ENCODE peak calls at places on chromosomes 3 and 15, in four cellular contexts. W, L, O and U are unnamed samples.

GRCh38 chr3:55584716-55585368 is 97.7 kb upstream of the WNT5A start:
- DNase-seq in W (no peak), L (no peak), O (no peak), U (no peak)

GRCh38 chr15:81284256-81285031 is 39.5 kb downstream of the STARD5 start:
- DNase-seq in W (no peak), L (no peak), O (no peak), U (no peak)

GRCh38 chr3:47057212-47057671 is 77.8 kb downstream of the NBEAL2 start:
- DNase-seq in W (peak; percentile 79), L (peak; percentile 60), O (no peak), U (no peak)

GRCh38 chr3:12394516-12395271 is 89.6 kb upstream of the TSEN2 start:
- DNase-seq in W (no peak), L (no peak), O (no peak), U (no peak)

GRCh38 chr3:50562866-50563265 is 4.7 kb downstream of the C3orf18 start:
- DNase-seq in W (no peak), L (no peak), O (no peak), U (no peak)

GRCh38 chr15:88618686-88619085 is 2.5 kb upstream of the AEN start:
- DNase-seq in W (no peak), L (no peak), O (no peak), U (no peak)

GRCh38 chr3:133997871-133998635 is 31.7 kb downstream of the SLCO2A1 start:
- DNase-seq in W (no peak), L (no peak), O (no peak), U (no peak)

GRCh38 chr3:76631251-76631650 is 408.6 kb upstream of the ROBO2 start:
- DNase-seq in W (no peak), L (no peak), O (no peak), U (no peak)

GRCh38 chr3:78165876-78166275 is 1126.0 kb downstream of the ROBO2 start:
- DNase-seq in W (no peak), L (no peak), O (no peak), U (no peak)

GRCh38 chr3:105367406-105368213 is 901 bp downstream of the ALCAM start:
- DNase-seq in W (peak; percentile 87), L (peak; percentile 55), O (peak; percentile 38), U (peak; percentile 32)

GRCh38 chr3:194482196-194482593 is 4.6 kb downstream of the ATP13A3 start:
- DNase-seq in W (no peak), L (no peak), O (no peak), U (no peak)

GRCh38 chr3:169077394-169077906 is 586.1 kb downstream of the MECOM start:
- DNase-seq in W (no peak), L (no peak), O (no peak), U (no peak)

GRCh38 chr3:32405155-32405554 is 13.5 kb downstream of the CMTM7 start:
- DNase-seq in W (no peak), L (no peak), O (no peak), U (no peak)

GRCh38 chr3:124101643-124102042 is 109.7 kb upstream of the ROPN1 start:
- DNase-seq in W (no peak), L (no peak), O (no peak), U (no peak)

GRCh38 chr3:53833650-53834049 is 12.6 kb downstream of the CHDH start:
- DNase-seq in W (no peak), L (no peak), O (no peak), U (no peak)

GRCh38 chr3:4828279-4829030 is 150.8 kb upstream of the BHLHE40 start:
- DNase-seq in W (no peak), L (no peak), O (peak; percentile 32), U (no peak)

GRCh38 chr3:98326494-98326893 is 27.2 kb upstream of the OR5K4 start:
- DNase-seq in W (no peak), L (no peak), O (no peak), U (no peak)

GRCh38 chr15:77901921-77902750 is 175.4 kb downstream of the TBC1D2B start:
- DNase-seq in W (peak; percentile 53), L (no peak), O (no peak), U (peak; percentile 5)

GRCh38 chr3:151203053-151203420 is at the start of gene GPR171:
- DNase-seq in W (peak; percentile 86), L (peak; percentile 47), O (no peak), U (no peak)

GRCh38 chr15:70098170-70098460 is 398 bp upstream of the TLE3 start:
- DNase-seq in W (no peak), L (no peak), O (no peak), U (no peak)

GRCh38 chr3:197700095-197700494 is 36.6 kb downstream of the RUBCN start:
- DNase-seq in W (no peak), L (no peak), O (no peak), U (no peak)

GRCh38 chr15:38536201-38536676 is 28.4 kb downstream of the RASGRP1 start:
- DNase-seq in W (no peak), L (no peak), O (no peak), U (peak; percentile 44)

GRCh38 chr15:72197460-72198409 is at the start of gene GRAMD2A:
- DNase-seq in W (peak; percentile 71), L (no peak), O (no peak), U (no peak)

GRCh38 chr3:99720985-99721632 is 82.7 kb downstream of the COL8A1 start:
- DNase-seq in W (no peak), L (no peak), O (peak; percentile 35), U (no peak)

GRCh38 chr3:105868450-105868744 is 415 bp downstream of the CBLB start:
- DNase-seq in W (peak; percentile 77), L (no peak), O (peak; percentile 24), U (peak; percentile 58)

GRCh38 chr3:46361408-46362283 is 7.7 kb downstream of the CCR2 start:
- DNase-seq in W (no peak), L (no peak), O (no peak), U (no peak)

GRCh38 chr15:76386178-76386577 is 49.6 kb downstream of the ISL2 start:
- DNase-seq in W (no peak), L (no peak), O (no peak), U (no peak)

GRCh38 chr3:160179906-160180305 is 45.3 kb upstream of the C3orf80 start:
- DNase-seq in W (no peak), L (no peak), O (no peak), U (no peak)